ENCODE peak calls at places on chromosomes 6 and 20, in five cellular contexts. L is colonic mucosa, R is psoas muscle, J is heart right ventricle, Z is ovary. F is an unnamed sample.

GRCh38 chr6:139640453-139640852 is 266.0 kb upstream of the CITED2 start:
- DNase-seq in L (no peak), R (no peak), J (no peak), Z (no peak), F (no peak)

GRCh38 chr6:40955181-40955550 is 83.9 kb downstream of the UNC5CL start:
- DNase-seq in L (no peak), R (no peak), J (no peak), Z (no peak), F (no peak)

GRCh38 chr6:131225959-131226358 is 90.7 kb downstream of the AKAP7 start:
- DNase-seq in L (no peak), R (no peak), J (no peak), Z (no peak), F (no peak)

GRCh38 chr20:47775039-47775438 is 10.2 kb downstream of the SULF2 start:
- DNase-seq in L (no peak), R (no peak), J (no peak), Z (no peak), F (no peak)

GRCh38 chr6:29724937-29725869 is 2.0 kb downstream of the HLA-F start:
- DNase-seq in L (no peak), R (no peak), J (no peak), Z (no peak), F (no peak)

GRCh38 chr6:129801909-129802308 is 59.2 kb downstream of the TMEM244 start:
- DNase-seq in L (no peak), R (no peak), J (no peak), Z (no peak), F (no peak)

GRCh38 chr6:53647437-53648094 is 18.0 kb downstream of the KLHL31 start:
- DNase-seq in L (no peak), R (no peak), J (no peak), Z (no peak), F (no peak)

GRCh38 chr6:100116409-100117194 is 122.6 kb upstream of the MCHR2 start:
- DNase-seq in L (peak), R (no peak), J (no peak), Z (no peak), F (no peak)

GRCh38 chr6:115729036-115729435 is 331.7 kb downstream of the FRK start:
- DNase-seq in L (no peak), R (no peak), J (no peak), Z (no peak), F (no peak)

GRCh38 chr6:31462026-31462963 is 35.6 kb upstream of the MICB start:
- DNase-seq in L (no peak), R (no peak), J (no peak), Z (no peak), F (no peak)

GRCh38 chr6:28544211-28544610 is 18.5 kb downstream of the GPX5 start:
- DNase-seq in L (no peak), R (no peak), J (no peak), Z (no peak), F (no peak)
- H3K4me3 ChIP-seq in L (no peak), R (peak), J (no peak), Z (peak), F (no peak)

GRCh38 chr20:57388953-57389694 is 2.1 kb upstream of the RBM38 start:
- DNase-seq in L (peak), R (peak), J (peak), Z (peak), F (peak)
- H3K4me3 ChIP-seq in L (peak), R (peak), J (peak), Z (peak), F (peak)

GRCh38 chr6:98044791-98045190 is 761.8 kb upstream of the MMS22L start:
- DNase-seq in L (no peak), R (no peak), J (no peak), Z (no peak), F (no peak)
- H3K4me3 ChIP-seq in L (no peak), R (no peak), J (no peak), Z (no peak), F (no peak)

GRCh38 chr20:10863337-10864060 is 189.7 kb upstream of the JAG1 start:
- DNase-seq in L (no peak), R (no peak), J (no peak), Z (no peak), F (no peak)
- H3K4me3 ChIP-seq in L (no peak), R (no peak), J (no peak), Z (no peak), F (no peak)

DNA sequence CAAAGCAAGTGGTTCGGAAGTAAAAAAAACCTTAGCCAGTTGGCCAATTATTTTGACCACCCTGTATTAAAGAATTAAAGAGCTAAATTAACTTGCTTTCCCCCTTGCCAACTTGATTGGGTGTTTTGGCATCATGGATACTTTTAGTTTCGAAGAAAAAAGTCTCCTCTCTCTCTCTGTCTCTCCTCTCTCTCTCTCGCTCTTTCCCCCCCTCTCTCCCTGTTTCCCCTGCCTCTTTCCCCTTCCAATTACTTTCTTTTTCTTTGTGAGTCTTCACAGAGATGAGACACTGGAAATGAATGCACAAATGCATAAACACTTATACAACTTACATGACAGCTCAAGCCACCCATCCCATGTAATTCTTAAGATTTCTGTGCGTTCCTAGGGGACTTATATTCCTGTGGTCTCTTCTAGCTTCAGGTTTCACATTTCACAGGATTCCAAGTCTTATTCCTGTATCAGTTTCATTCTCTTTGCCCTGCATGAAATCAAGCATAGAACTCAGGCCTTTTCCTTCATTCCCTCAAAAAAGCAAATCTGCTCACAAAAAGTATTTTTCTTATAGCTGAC is 32.9 kb upstream of the EYA4 start:
- DNase-seq in L (no peak), R (no peak), J (no peak), Z (no peak), F (no peak)
- H3K4me3 ChIP-seq in L (no peak), R (peak), J (no peak), Z (no peak), F (no peak)

GRCh38 chr6:147106759-147107401 is 97.3 kb upstream of the STXBP5 start:
- DNase-seq in L (no peak), R (no peak), J (no peak), Z (no peak), F (no peak)
- H3K4me3 ChIP-seq in L (no peak), R (no peak), J (no peak), Z (no peak), F (no peak)

GRCh38 chr6:34233867-34234266 is 2.8 kb upstream of the HMGA1 start:
- DNase-seq in L (no peak), R (no peak), J (no peak), Z (peak), F (no peak)

GRCh38 chr6:34235605-34236422 is 859 bp upstream of the HMGA1 start:
- DNase-seq in L (peak), R (peak), J (peak), Z (peak), F (peak)

GRCh38 chr6:34232901-34233300 is 3.8 kb upstream of the HMGA1 start:
- DNase-seq in L (no peak), R (no peak), J (no peak), Z (peak), F (no peak)

GRCh38 chr6:34236423-34237315 is at the start of gene HMGA1:
- DNase-seq in L (peak), R (peak), J (peak), Z (peak), F (peak)

GRCh38 chr6:34234667-34235604 is 1.7 kb upstream of the HMGA1 start:
- DNase-seq in L (peak), R (no peak), J (peak), Z (no peak), F (no peak)
- H3K4me3 ChIP-seq in L (peak), R (peak), J (no peak), Z (peak), F (no peak)

DNA sequence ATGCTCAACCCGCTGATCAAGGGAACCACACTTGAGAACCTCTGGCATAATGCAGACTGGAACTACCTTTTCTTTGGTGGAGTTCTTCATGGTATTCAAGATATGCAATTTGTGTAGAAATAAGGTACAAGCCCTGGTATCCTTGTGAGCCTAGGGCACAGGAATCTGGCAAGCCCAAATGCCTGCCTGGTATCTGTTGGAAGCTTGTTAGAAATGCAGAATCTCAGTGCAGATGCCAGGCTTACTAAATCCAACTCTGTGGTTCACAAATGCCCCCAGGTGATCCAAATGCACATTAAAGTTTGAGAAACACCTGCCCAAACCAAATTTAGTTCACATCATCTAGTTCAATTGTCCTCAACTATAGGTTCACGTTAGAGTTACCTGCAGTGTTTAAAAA is 159.8 kb upstream of the LAMP5 start:
- DNase-seq in L (no peak), R (no peak), J (no peak), Z (no peak), F (no peak)
- H3K4me3 ChIP-seq in L (no peak), R (no peak), J (no peak), Z (no peak), F (no peak)